ENCODE peak calls at places on chromosomes 4 and X, in nine cellular contexts. G, L, Z, H, Q, A, E, Y and N are unnamed samples.

GRCh38 chrX:85994228-85994627 is 53.1 kb downstream of the CHM start:
- DNase-seq in G (no peak), L (no peak), Z (peak; percentile 45), H (peak; percentile 22), Q (no peak), A (no peak), E (no peak), Y (no peak), N (no peak)

GRCh38 chr4:27692868-27693634 is 832.4 kb downstream of the STIM2 start:
- DNase-seq in G (no peak), L (no peak), Z (no peak), H (no peak), Q (no peak), A (no peak), E (no peak), Y (no peak), N (no peak)

GRCh38 chr4:53476232-53477037 is 99.0 kb downstream of the FIP1L1 start:
- DNase-seq in G (no peak), L (peak; percentile 98), Z (no peak), H (peak; percentile 94), Q (no peak), A (no peak), E (no peak), Y (peak; percentile 98), N (peak; percentile 28)

GRCh38 chr4:112516401-112517066 is 554 bp upstream of the NEUROG2 start:
- DNase-seq in G (no peak), L (no peak), Z (no peak), H (no peak), Q (no peak), A (no peak), E (no peak), Y (no peak), N (peak; percentile 79)

GRCh38 chr4:31100551-31100950 is 380.4 kb downstream of the PCDH7 start:
- DNase-seq in G (no peak), L (peak; percentile 67), Z (no peak), H (peak; percentile 68), Q (no peak), A (no peak), E (no peak), Y (no peak), N (no peak)

GRCh38 chr4:74408639-74409038 is 36.3 kb upstream of the AREG start:
- DNase-seq in G (no peak), L (peak; percentile 59), Z (no peak), H (peak; percentile 47), Q (no peak), A (no peak), E (no peak), Y (peak; percentile 96), N (no peak)

GRCh38 chr4:25100156-25100555 is 60.1 kb downstream of the SEPSECS start:
- DNase-seq in G (no peak), L (no peak), Z (no peak), H (no peak), Q (no peak), A (no peak), E (no peak), Y (no peak), N (peak; percentile 62)

GRCh38 chrX:148457279-148457678 is 43.1 kb upstream of the AFF2 start:
- DNase-seq in G (no peak), L (no peak), Z (no peak), H (no peak), Q (no peak), A (no peak), E (no peak), Y (peak; percentile 22), N (no peak)

GRCh38 chrX:12721042-12721441 is 70.2 kb upstream of the PRPS2 start:
- DNase-seq in G (no peak), L (no peak), Z (peak; percentile 2), H (no peak), Q (no peak), A (no peak), E (no peak), Y (peak; percentile 8), N (peak; percentile 14)

GRCh38 chrX:96729053-96729452 is 44.4 kb downstream of the DIAPH2 start:
- DNase-seq in G (no peak), L (no peak), Z (no peak), H (no peak), Q (no peak), A (no peak), E (no peak), Y (no peak), N (no peak)

GRCh38 chr4:184355111-184355604 is 119.2 kb downstream of the IRF2 start:
- DNase-seq in G (no peak), L (peak; percentile 93), Z (peak; percentile 98), H (peak; percentile 87), Q (no peak), A (no peak), E (no peak), Y (peak; percentile 75), N (peak; percentile 62)

GRCh38 chrX:45771560-45772340 is 571.1 kb upstream of the DIPK2B start:
- DNase-seq in G (no peak), L (peak; percentile 80), Z (peak; percentile 73), H (peak; percentile 90), Q (no peak), A (peak; percentile 83), E (no peak), Y (peak; percentile 59), N (no peak)

GRCh38 chrX:45769919-45770582 is 569.4 kb upstream of the DIPK2B start:
- DNase-seq in G (peak; percentile 74), L (peak; percentile 91), Z (peak; percentile 86), H (peak; percentile 96), Q (peak; percentile 69), A (peak; percentile 86), E (no peak), Y (peak; percentile 86), N (peak; percentile 52)

GRCh38 chrX:45768666-45769065 is 568.0 kb upstream of the DIPK2B start:
- DNase-seq in G (no peak), L (no peak), Z (no peak), H (no peak), Q (no peak), A (no peak), E (no peak), Y (no peak), N (no peak)

GRCh38 chrX:45774961-45775360 is 574.3 kb upstream of the DIPK2B start:
- DNase-seq in G (no peak), L (peak; percentile 81), Z (peak; percentile 49), H (no peak), Q (no peak), A (no peak), E (no peak), Y (peak; percentile 93), N (no peak)

GRCh38 chrX:45771114-45771513 is 570.4 kb upstream of the DIPK2B start:
- DNase-seq in G (peak; percentile 59), L (peak; percentile 96), Z (peak; percentile 49), H (peak; percentile 94), Q (no peak), A (peak; percentile 69), E (no peak), Y (peak; percentile 93), N (peak; percentile 15)
- H3K4me3 ChIP-seq in G (peak overlapping the region; percentile 42), L (peak overlapping the region; percentile 68), Z (peak overlapping the region; percentile 51), H (peak overlapping the region; percentile 89), Q (no peak overlapping the region), A (no peak overlapping the region), E (peak overlapping the region; percentile 54), Y (peak overlapping the region; percentile 98), N (peak overlapping the region; percentile 51)

DNA sequence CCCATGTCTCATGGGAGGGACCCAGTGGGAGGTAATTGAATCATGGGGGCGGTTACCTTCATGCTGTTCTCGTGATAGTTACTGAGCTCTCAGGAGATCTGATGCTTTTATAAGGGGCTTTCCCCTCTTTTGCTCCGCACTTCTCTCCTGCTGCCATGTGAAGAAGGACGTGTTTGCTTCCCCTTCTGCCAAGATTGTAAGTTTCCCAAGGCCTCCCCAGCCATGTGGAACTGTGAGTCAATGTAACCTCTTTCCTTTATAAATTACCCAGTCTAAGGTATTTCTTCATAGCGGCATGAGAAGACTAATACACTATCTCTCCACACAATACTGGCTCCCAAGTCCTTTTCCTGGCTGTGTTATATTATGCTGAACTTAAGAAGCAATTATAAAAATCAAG is 110.7 kb downstream of the AFAP1 start:
- DNase-seq in G (no peak), L (peak; percentile 89), Z (no peak), H (peak; percentile 85), Q (no peak), A (no peak), E (no peak), Y (peak; percentile 56), N (no peak)
- H3K27ac ChIP-seq in G (peak overlapping the region; percentile 74), L (peak overlapping the region; percentile 79), Z (peak overlapping the region; percentile 49), H (peak overlapping the region; percentile 94), Q (peak overlapping the region; percentile 65), A (peak overlapping the region; percentile 80), E (peak overlapping the region; percentile 57), Y (peak overlapping the region; percentile 73), N (peak overlapping the region; percentile 17)

DNA sequence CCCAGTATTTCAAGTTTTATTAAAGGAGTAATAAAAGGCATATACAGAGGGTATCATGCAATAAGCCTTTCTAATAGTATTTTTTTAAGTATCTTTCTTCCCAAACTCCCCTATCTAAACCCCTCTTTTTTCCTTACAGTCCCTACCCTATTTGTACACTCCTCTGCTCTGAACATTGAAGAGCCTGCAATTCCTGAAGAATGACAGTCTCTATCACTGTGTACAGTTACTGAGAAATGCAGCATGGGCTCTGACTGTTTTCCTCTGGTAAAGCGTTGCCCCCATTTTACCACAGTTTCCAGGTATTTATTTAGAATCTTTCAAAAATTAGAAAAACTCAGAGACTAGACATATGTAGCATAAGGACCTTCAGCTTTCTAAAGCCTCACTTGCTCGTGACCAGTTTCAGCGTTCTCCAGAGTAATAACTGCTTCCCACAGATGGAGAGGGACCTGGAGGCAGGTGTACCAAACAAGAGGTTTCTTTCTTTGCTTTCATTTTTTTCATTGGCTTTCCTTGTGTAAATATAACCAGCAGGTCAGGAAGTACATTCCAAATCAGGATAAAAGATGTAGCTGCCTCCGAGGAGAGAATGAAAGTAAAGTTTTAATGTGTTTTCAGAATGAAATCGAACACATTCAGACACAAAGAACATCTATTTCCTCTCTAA is 230.8 kb downstream of the CFAP299 start:
- DNase-seq in G (no peak), L (no peak), Z (no peak), H (no peak), Q (no peak), A (no peak), E (no peak), Y (no peak), N (no peak)
- H3K4me3 ChIP-seq in G (peak overlapping the region; percentile 13), L (peak overlapping the region; percentile 39), Z (no peak overlapping the region), H (peak overlapping the region; percentile 70), Q (no peak overlapping the region), A (no peak overlapping the region), E (no peak overlapping the region), Y (peak overlapping the region; percentile 53), N (no peak overlapping the region)

GRCh38 chrX:71221145-71221544 is 1.9 kb upstream of the GJB1 start:
- DNase-seq in G (no peak), L (no peak), Z (no peak), H (no peak), Q (no peak), A (no peak), E (no peak), Y (no peak), N (no peak)

GRCh38 chrX:71225661-71226060 is 2.6 kb downstream of the GJB1 start:
- DNase-seq in G (no peak), L (no peak), Z (no peak), H (peak; percentile 3), Q (no peak), A (no peak), E (no peak), Y (no peak), N (no peak)

GRCh38 chrX:71224098-71224708 is 1.2 kb downstream of the GJB1 start:
- DNase-seq in G (no peak), L (no peak), Z (no peak), H (no peak), Q (no peak), A (no peak), E (no peak), Y (no peak), N (no peak)

GRCh38 chrX:71224969-71225368 is 1.9 kb downstream of the GJB1 start:
- DNase-seq in G (no peak), L (no peak), Z (no peak), H (peak; percentile 1), Q (no peak), A (no peak), E (no peak), Y (no peak), N (no peak)

GRCh38 chrX:71222929-71223328 is at the start of gene GJB1:
- DNase-seq in G (no peak), L (no peak), Z (no peak), H (no peak), Q (no peak), A (no peak), E (peak; percentile 82), Y (no peak), N (peak; percentile 78)
- H3K27ac ChIP-seq in G (no peak within 1 kb of the TSS), L (no peak within 1 kb of the TSS), Z (no peak within 1 kb of the TSS), H (no peak within 1 kb of the TSS), Q (no peak within 1 kb of the TSS), A (no peak within 1 kb of the TSS), E (peak within 1 kb of the TSS; percentile 91), Y (no peak within 1 kb of the TSS), N (no peak within 1 kb of the TSS)